ENCODE peak calls at places on chromosomes 4 and X, in six cellular contexts. R, P, N, V, Y and J are unnamed samples.

GRCh38 chrX:132023896-132024386 is 839 bp downstream of the STK26 start:
- DNase-seq in R (no peak), P (peak; percentile 55), N (no peak), V (peak; percentile 68), Y (peak; percentile 16), J (peak; percentile 4)

GRCh38 chr4:47490550-47490949 is 5.5 kb downstream of the ATP10D start:
- DNase-seq in R (peak; percentile 21), P (no peak), N (peak; percentile 2), V (peak; percentile 8), Y (no peak), J (no peak)

GRCh38 chr4:189374176-189374575 is 566.5 kb upstream of the FRG1 start:
- DNase-seq in R (no peak), P (no peak), N (no peak), V (no peak), Y (no peak), J (no peak)

GRCh38 chr4:112170451-112170993 is 25.3 kb downstream of the FAM241A start:
- DNase-seq in R (peak; percentile 43), P (no peak), N (no peak), V (no peak), Y (peak; percentile 55), J (no peak)

GRCh38 chr4:17781072-17781830 is at the start of gene FAM184B:
- DNase-seq in R (no peak), P (no peak), N (peak; percentile 20), V (peak; percentile 20), Y (no peak), J (no peak)

GRCh38 chrX:153460826-153461225 is 9.6 kb downstream of the HAUS7 start:
- DNase-seq in R (peak; percentile 15), P (peak; percentile 63), N (peak; percentile 22), V (peak; percentile 38), Y (peak; percentile 53), J (no peak)

GRCh38 chrX:97597954-97598353 is 714.2 kb downstream of the RPA4 start:
- DNase-seq in R (no peak), P (no peak), N (no peak), V (peak; percentile 16), Y (no peak), J (no peak)

GRCh38 chr4:77852892-77853495 is 9.6 kb upstream of the MRPL1 start:
- DNase-seq in R (no peak), P (peak; percentile 52), N (no peak), V (peak; percentile 69), Y (no peak), J (no peak)

GRCh38 chr4:7034262-7035081 is 8.7 kb upstream of the TADA2B start:
- DNase-seq in R (peak; percentile 91), P (no peak), N (no peak), V (no peak), Y (no peak), J (no peak)

GRCh38 chr4:181643466-181643865 is 599.7 kb upstream of the TENM3 start:
- DNase-seq in R (no peak), P (no peak), N (no peak), V (no peak), Y (no peak), J (no peak)

GRCh38 chrX:55056820-55057690 is 17.8 kb upstream of the PAGE2B start:
- DNase-seq in R (no peak), P (no peak), N (peak; percentile 56), V (no peak), Y (no peak), J (no peak)

GRCh38 chr4:184361443-184361842 is 112.9 kb downstream of the IRF2 start:
- DNase-seq in R (no peak), P (no peak), N (no peak), V (no peak), Y (no peak), J (no peak)

GRCh38 chr4:145487626-145488025 is 6.0 kb downstream of the SMAD1 start:
- DNase-seq in R (no peak), P (peak; percentile 78), N (no peak), V (peak; percentile 12), Y (no peak), J (no peak)

GRCh38 chr4:157204634-157205244 is 15.8 kb upstream of the GRIA2 start:
- DNase-seq in R (peak; percentile 24), P (peak; percentile 27), N (no peak), V (no peak), Y (peak; percentile 50), J (no peak)

GRCh38 chr4:130336585-130337217 is 1240.7 kb downstream of the C4orf33 start:
- DNase-seq in R (peak; percentile 2), P (no peak), N (no peak), V (no peak), Y (no peak), J (no peak)

GRCh38 chr4:173024203-173024602 is 144.4 kb upstream of the GALNT7 start:
- DNase-seq in R (no peak), P (no peak), N (no peak), V (no peak), Y (no peak), J (no peak)

GRCh38 chr4:43331226-43332078 is 438.9 kb downstream of the GRXCR1 start:
- DNase-seq in R (no peak), P (no peak), N (no peak), V (no peak), Y (no peak), J (no peak)

GRCh38 chrX:119726900-119727555 is 31.4 kb upstream of the SOWAHD start:
- DNase-seq in R (no peak), P (no peak), N (no peak), V (no peak), Y (no peak), J (no peak)

GRCh38 chr4:188117631-188118030 is 8.2 kb upstream of the TRIML2 start:
- DNase-seq in R (no peak), P (no peak), N (no peak), V (no peak), Y (no peak), J (no peak)

GRCh38 chr4:101856149-101856548 is 65.6 kb downstream of the BANK1 start:
- DNase-seq in R (no peak), P (no peak), N (no peak), V (no peak), Y (no peak), J (no peak)

GRCh38 chr4:125315571-125316390 is 1.0 kb downstream of the FAT4 start:
- DNase-seq in R (peak; percentile 18), P (peak; percentile 31), N (peak; percentile 38), V (peak; percentile 12), Y (no peak), J (peak; percentile 13)